ENCODE peak calls at places on chromosomes 7 and 10, in five cellular contexts. G, I, P, H and Z are unnamed samples.

GRCh38 chr10:3203972-3204371 is 31.4 kb upstream of the PITRM1 start:
- DNase-seq in H (no peak), P (no peak), I (no peak), G (no peak), Z (no peak)

GRCh38 chr7:96331775-96332174 is 9.9 kb upstream of the SLC25A13 start:
- DNase-seq in H (no peak), I (no peak), G (no peak), P (no peak), Z (no peak)

GRCh38 chr7:69981646-69982045 is 383.4 kb downstream of the AUTS2 start:
- DNase-seq in H (no peak), P (no peak), I (no peak), G (no peak), Z (no peak)

GRCh38 chr10:70930251-70931000 is 42.1 kb upstream of the PCBD1 start:
- DNase-seq in G (no peak), H (no peak), I (no peak), P (no peak), Z (no peak)

GRCh38 chr7:46752881-46753366 is 829.0 kb downstream of the TNS3 start:
- DNase-seq in H (peak; percentile 34), I (no peak), P (no peak), G (no peak), Z (peak; percentile 32)

GRCh38 chr10:13143761-13144160 is 17.6 kb upstream of the MCM10 start:
- DNase-seq in I (no peak), H (no peak), G (no peak), P (no peak), Z (no peak)

GRCh38 chr7:47653550-47654351 is 71.8 kb upstream of the TNS3 start:
- DNase-seq in G (no peak), P (no peak), I (no peak), H (peak; percentile 51), Z (peak; percentile 50)

GRCh38 chr7:159128767-159129166 is 15.9 kb downstream of the VIPR2 start:
- DNase-seq in G (no peak), H (no peak), P (peak; percentile 16), I (no peak), Z (no peak)

GRCh38 chr7:151631149-151631967 is 111.7 kb upstream of the RHEB start:
- DNase-seq in P (peak; percentile 34), G (peak; percentile 44), I (no peak), H (peak; percentile 32), Z (no peak)

GRCh38 chr10:102511562-102512274 is 7.9 kb downstream of the SUFU start:
- DNase-seq in H (no peak), P (no peak), G (no peak), I (no peak), Z (no peak)

GRCh38 chr10:113293167-113293566 is 259.7 kb upstream of the HABP2 start:
- DNase-seq in P (no peak), H (no peak), I (no peak), G (no peak), Z (no peak)

GRCh38 chr10:30190831-30191552 is 131.6 kb upstream of the JCAD start:
- DNase-seq in H (no peak), I (no peak), P (no peak), G (no peak), Z (no peak)

GRCh38 chr7:132580717-132581285 is 4.5 kb upstream of the PLXNA4 start:
- DNase-seq in P (peak; percentile 68), I (peak; percentile 71), H (peak; percentile 64), G (peak; percentile 81), Z (peak; percentile 58)

GRCh38 chr7:21543528-21544302 is 876 bp downstream of the DNAH11 start:
- DNase-seq in P (no peak), H (no peak), I (no peak), G (peak; percentile 17), Z (peak; percentile 5)

GRCh38 chr10:49474901-49475300 is 64.0 kb downstream of the ERCC6 start:
- DNase-seq in G (no peak), P (no peak), H (no peak), I (no peak), Z (no peak)

GRCh38 chr10:110859206-110859946 is 12.4 kb upstream of the PDCD4 start:
- DNase-seq in P (no peak), I (no peak), G (no peak), H (no peak), Z (no peak)

GRCh38 chr7:2668401-2668800 is 19.6 kb upstream of the AMZ1 start:
- DNase-seq in H (peak; percentile 51), G (no peak), P (no peak), I (no peak), Z (no peak)

DNA sequence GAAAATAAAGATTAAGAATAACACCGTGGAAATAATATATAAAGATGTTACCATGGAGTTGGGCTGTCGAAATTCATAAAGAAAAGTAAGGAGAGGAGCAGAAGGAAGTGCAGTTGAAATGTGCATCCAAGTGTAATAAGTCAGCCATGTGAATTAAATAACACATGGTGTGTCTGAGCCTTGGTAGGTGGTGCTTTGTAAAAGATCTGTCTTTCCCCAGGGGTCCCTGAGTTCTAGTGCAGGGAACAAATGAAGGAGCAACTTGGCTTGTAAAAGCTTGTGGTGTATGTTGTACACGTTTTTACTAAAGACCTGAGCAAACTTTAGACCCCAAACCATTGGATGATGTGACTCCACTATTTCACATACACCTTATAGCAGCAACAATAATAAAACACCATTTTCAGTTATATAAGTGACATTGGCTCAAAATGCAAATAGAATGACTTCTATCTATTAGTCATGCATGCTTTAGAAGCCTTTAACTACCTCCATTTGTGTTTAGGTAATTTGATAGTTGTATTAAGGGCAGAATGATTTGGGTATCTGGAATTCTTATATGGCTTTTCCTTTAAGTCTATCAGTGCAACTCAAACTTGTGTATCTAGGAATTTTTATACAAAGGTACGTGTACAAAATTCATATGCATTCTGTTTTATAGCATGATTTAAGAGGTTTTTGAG is 11.4 kb downstream of the STARD3NL start:
- DNase-seq in I (no peak), P (no peak), G (no peak), H (no peak), Z (no peak)
- H3K4me3 ChIP-seq in I (no peak overlapping the region), P (no peak overlapping the region), G (no peak overlapping the region), H (no peak overlapping the region), Z (no peak overlapping the region)

GRCh38 chr10:95513941-95514392 is 47.2 kb downstream of the SORBS1 start:
- DNase-seq in P (peak; percentile 65), H (peak; percentile 39), I (peak; percentile 72), G (no peak), Z (no peak)

GRCh38 chr10:95519132-95519487 is 42.1 kb downstream of the SORBS1 start:
- DNase-seq in P (peak; percentile 61), G (no peak), I (peak; percentile 72), H (no peak), Z (no peak)

GRCh38 chr10:95518455-95519131 is 42.6 kb downstream of the SORBS1 start:
- DNase-seq in P (no peak), I (no peak), G (no peak), H (no peak), Z (no peak)

GRCh38 chr10:95517536-95518454 is 43.4 kb downstream of the SORBS1 start:
- DNase-seq in I (no peak), P (peak; percentile 58), H (no peak), G (no peak), Z (no peak)

DNA sequence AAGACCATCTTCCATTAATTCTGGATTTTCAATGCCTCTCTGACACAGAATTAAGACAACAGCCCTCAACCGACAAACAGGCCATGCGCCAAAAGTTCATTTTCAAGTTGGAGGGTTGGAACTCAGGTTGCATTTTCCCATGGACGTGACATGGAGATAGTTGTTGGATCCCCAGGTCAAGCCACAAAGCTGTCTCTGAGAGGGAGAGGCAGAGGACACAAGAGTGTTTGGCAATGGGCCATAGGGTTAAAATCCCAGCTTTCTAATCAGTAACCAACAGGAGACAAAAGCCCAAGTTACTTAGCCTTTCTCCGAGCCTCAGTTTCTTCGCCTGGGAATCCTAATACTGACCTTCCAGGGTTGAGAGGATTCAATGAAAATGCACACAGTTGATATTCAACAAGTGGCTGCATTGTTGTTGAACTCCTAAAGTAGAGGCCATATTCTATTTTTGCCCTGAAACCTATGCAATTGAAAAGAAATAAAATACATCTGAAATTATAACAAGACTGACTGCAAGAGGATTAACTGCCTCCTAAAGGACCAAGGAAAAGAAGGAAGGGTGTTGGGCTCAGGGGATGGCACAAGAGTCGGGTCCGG is 44.3 kb downstream of the SORBS1 start:
- DNase-seq in I (no peak), G (no peak), P (no peak), H (no peak), Z (no peak)
- H3K27ac ChIP-seq in I (no peak overlapping the region), G (no peak overlapping the region), P (peak overlapping the region; percentile 86), H (no peak overlapping the region), Z (no peak overlapping the region)

GRCh38 chr7:156854654-156855053 is 38.3 kb downstream of the LMBR1 start:
- DNase-seq in H (no peak), I (no peak), P (no peak), G (no peak), Z (no peak)
- H3K9me3 ChIP-seq in H (peaks cover 18% of the 10 kb centered on the region), I (no peaks in the 10 kb centered on the region), P (peaks cover 15% of the 10 kb centered on the region), G (peaks cover 22% of the 10 kb centered on the region), Z (no peaks in the 10 kb centered on the region)

DNA sequence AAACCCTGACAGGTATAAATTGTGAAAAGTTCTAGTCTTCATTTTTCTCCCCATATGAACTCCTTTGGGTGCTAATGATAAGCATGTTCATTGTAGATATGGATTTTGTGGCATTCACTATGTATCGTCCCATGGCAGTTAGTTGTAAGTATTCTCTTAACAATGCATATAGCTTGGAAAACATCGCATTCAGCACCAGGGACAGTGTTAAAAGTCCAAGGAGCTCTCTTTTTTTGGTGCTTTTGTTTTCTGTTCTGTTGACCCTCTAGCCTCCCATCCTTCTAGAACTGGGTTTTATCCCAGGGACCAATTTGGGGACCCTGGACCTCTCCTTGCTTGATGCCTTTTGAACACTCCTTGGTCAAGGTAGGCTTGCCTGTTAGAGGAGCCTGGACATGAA is 37.7 kb downstream of the INSYN2A start:
- DNase-seq in G (no peak), I (no peak), H (no peak), P (no peak), Z (no peak)
- H3K4me3 ChIP-seq in G (no peak overlapping the region), I (no peak overlapping the region), H (no peak overlapping the region), P (no peak overlapping the region), Z (no peak overlapping the region)

GRCh38 chr10:77670817-77671443 is 33.3 kb upstream of the KCNMA1 start:
- DNase-seq in P (no peak), G (no peak), H (no peak), I (no peak), Z (no peak)
- H3K27ac ChIP-seq in P (no peak overlapping the region), G (no peak overlapping the region), H (no peak overlapping the region), I (no peak overlapping the region), Z (no peak overlapping the region)

GRCh38 chr7:64515781-64516180 is 47.1 kb downstream of the ZNF680 start:
- DNase-seq in G (no peak), P (no peak), H (no peak), I (no peak), Z (no peak)

GRCh38 chr7:64516451-64516850 is 46.4 kb downstream of the ZNF680 start:
- DNase-seq in G (no peak), I (no peak), P (no peak), H (no peak), Z (no peak)

GRCh38 chr7:64521409-64521984 is 41.4 kb downstream of the ZNF680 start:
- DNase-seq in G (no peak), P (no peak), H (no peak), I (no peak), Z (no peak)
- H3K9me3 ChIP-seq in G (peaks cover 97% of the 10 kb centered on the region), P (peaks cover 91% of the 10 kb centered on the region), H (peaks cover 76% of the 10 kb centered on the region), I (peaks cover 3% of the 10 kb centered on the region), Z (peaks cover 3% of the 10 kb centered on the region)

GRCh38 chr7:44881610-44882009 is 3.7 kb downstream of the PURB start:
- DNase-seq in P (no peak), G (no peak), I (no peak), H (no peak), Z (peak; percentile 41)
- H3K4me3 ChIP-seq in P (peak overlapping the region; percentile 56), G (peak overlapping the region; percentile 95), I (peak overlapping the region; percentile 16), H (peak overlapping the region; percentile 11), Z (peak overlapping the region; percentile 97)

GRCh38 chr10:22647244-22647643 is 67.1 kb downstream of the PIP4K2A start:
- DNase-seq in H (no peak), I (no peak), G (no peak), P (no peak), Z (no peak)
- H3K27ac ChIP-seq in H (no peak overlapping the region), I (no peak overlapping the region), G (no peak overlapping the region), P (peak overlapping the region; percentile 54), Z (no peak overlapping the region)